ENCODE peak calls at places on chromosomes 4 and X, in ten cellular contexts. One of them, this sample, is unnamed.

GRCh38 chr4:84804126-84804525 is 162.4 kb downstream of the WDFY3 start:
- DNase-seq in hepatocyte: no peak
- DNase-seq in CD4-positive, alpha-beta T cell: no peak
- DNase-seq in nephron progenitor cell: no peak
- DNase-seq in mucosa of descending colon: no peak
- DNase-seq in GM12865: no peak
- DNase-seq in endodermal cell: no peak
- DNase-seq in PC-9: no peak
- DNase-seq in lower lobe of right lung: no peak
- DNase-seq in Calu3: no peak
- DNase-seq in this sample: no peak

GRCh38 chr4:75831856-75832405 is 70.3 kb downstream of the PPEF2 start:
- DNase-seq in nephron progenitor cell: no peak
- DNase-seq in PC-9: no peak
- DNase-seq in GM12865: no peak
- DNase-seq in Calu3: no peak
- DNase-seq in lower lobe of right lung: no peak
- DNase-seq in endodermal cell: no peak
- DNase-seq in CD4-positive, alpha-beta T cell: no peak
- DNase-seq in hepatocyte: no peak
- DNase-seq in mucosa of descending colon: no peak
- DNase-seq in this sample: no peak

GRCh38 chrX:41152221-41152620 is 67.0 kb downstream of the USP9X start:
- DNase-seq in CD4-positive, alpha-beta T cell: no peak
- DNase-seq in GM12865: peak; percentile 29
- DNase-seq in PC-9: no peak
- DNase-seq in nephron progenitor cell: no peak
- DNase-seq in endodermal cell: no peak
- DNase-seq in Calu3: no peak
- DNase-seq in hepatocyte: no peak
- DNase-seq in lower lobe of right lung: no peak
- DNase-seq in mucosa of descending colon: no peak
- DNase-seq in this sample: peak; percentile 11

GRCh38 chr4:3374667-3375066 is 67.1 kb upstream of the HGFAC start:
- DNase-seq in Calu3: no peak
- DNase-seq in PC-9: no peak
- DNase-seq in hepatocyte: no peak
- DNase-seq in CD4-positive, alpha-beta T cell: no peak
- DNase-seq in lower lobe of right lung: peak; percentile 44
- DNase-seq in GM12865: no peak
- DNase-seq in endodermal cell: no peak
- DNase-seq in mucosa of descending colon: no peak
- DNase-seq in nephron progenitor cell: no peak
- DNase-seq in this sample: no peak

GRCh38 chrX:135345328-135345645 is 36.0 kb downstream of the ETDC start:
- DNase-seq in Calu3: peak; percentile 10
- DNase-seq in PC-9: no peak
- DNase-seq in CD4-positive, alpha-beta T cell: no peak
- DNase-seq in mucosa of descending colon: no peak
- DNase-seq in lower lobe of right lung: no peak
- DNase-seq in hepatocyte: peak; percentile 26
- DNase-seq in nephron progenitor cell: peak; percentile 7
- DNase-seq in GM12865: no peak
- DNase-seq in endodermal cell: no peak
- DNase-seq in this sample: no peak

GRCh38 chrX:10166731-10167149 is 10.0 kb downstream of the CLCN4 start:
- DNase-seq in hepatocyte: no peak
- DNase-seq in GM12865: peak; percentile 6
- DNase-seq in lower lobe of right lung: peak; percentile 66
- DNase-seq in endodermal cell: no peak
- DNase-seq in PC-9: no peak
- DNase-seq in Calu3: peak; percentile 50
- DNase-seq in nephron progenitor cell: no peak
- DNase-seq in mucosa of descending colon: no peak
- DNase-seq in CD4-positive, alpha-beta T cell: no peak
- DNase-seq in this sample: peak; percentile 28

GRCh38 chr4:86560447-86560846 is 33.7 kb upstream of the PTPN13 start:
- DNase-seq in Calu3: no peak
- DNase-seq in lower lobe of right lung: no peak
- DNase-seq in GM12865: no peak
- DNase-seq in mucosa of descending colon: no peak
- DNase-seq in endodermal cell: no peak
- DNase-seq in CD4-positive, alpha-beta T cell: no peak
- DNase-seq in PC-9: no peak
- DNase-seq in hepatocyte: peak; percentile 13
- DNase-seq in nephron progenitor cell: no peak
- DNase-seq in this sample: no peak

GRCh38 chr4:1872918-1873269 is 1.7 kb downstream of the NSD2 start:
- DNase-seq in PC-9: no peak
- DNase-seq in CD4-positive, alpha-beta T cell: no peak
- DNase-seq in hepatocyte: no peak
- DNase-seq in lower lobe of right lung: no peak
- DNase-seq in GM12865: peak; percentile 82
- DNase-seq in Calu3: no peak
- DNase-seq in mucosa of descending colon: no peak
- DNase-seq in nephron progenitor cell: no peak
- DNase-seq in endodermal cell: no peak
- DNase-seq in this sample: peak; percentile 52

GRCh38 chr4:145731026-145731425 is 51.1 kb downstream of the C4orf51 start:
- DNase-seq in CD4-positive, alpha-beta T cell: no peak
- DNase-seq in PC-9: no peak
- DNase-seq in Calu3: no peak
- DNase-seq in nephron progenitor cell: no peak
- DNase-seq in GM12865: no peak
- DNase-seq in endodermal cell: no peak
- DNase-seq in hepatocyte: peak; percentile 58
- DNase-seq in lower lobe of right lung: no peak
- DNase-seq in mucosa of descending colon: no peak
- DNase-seq in this sample: no peak

GRCh38 chr4:53928825-53929224 is 135.6 kb downstream of the CHIC2 start:
- DNase-seq in hepatocyte: no peak
- DNase-seq in CD4-positive, alpha-beta T cell: no peak
- DNase-seq in GM12865: no peak
- DNase-seq in lower lobe of right lung: no peak
- DNase-seq in Calu3: no peak
- DNase-seq in mucosa of descending colon: no peak
- DNase-seq in nephron progenitor cell: no peak
- DNase-seq in PC-9: no peak
- DNase-seq in endodermal cell: peak; percentile 5
- DNase-seq in this sample: no peak

GRCh38 chr4:173508386-173509002 is 21.5 kb downstream of the HAND2 start:
- DNase-seq in lower lobe of right lung: no peak
- DNase-seq in GM12865: no peak
- DNase-seq in hepatocyte: peak; percentile 4
- DNase-seq in mucosa of descending colon: no peak
- DNase-seq in Calu3: no peak
- DNase-seq in nephron progenitor cell: peak; percentile 28
- DNase-seq in CD4-positive, alpha-beta T cell: no peak
- DNase-seq in endodermal cell: peak; percentile 73
- DNase-seq in PC-9: no peak
- DNase-seq in this sample: no peak

GRCh38 chrX:46461653-46462191 is 83.5 kb downstream of the ZNF674 start:
- DNase-seq in CD4-positive, alpha-beta T cell: no peak
- DNase-seq in nephron progenitor cell: no peak
- DNase-seq in lower lobe of right lung: no peak
- DNase-seq in PC-9: no peak
- DNase-seq in hepatocyte: no peak
- DNase-seq in Calu3: no peak
- DNase-seq in mucosa of descending colon: no peak
- DNase-seq in endodermal cell: no peak
- DNase-seq in GM12865: peak; percentile 57
- DNase-seq in this sample: no peak

GRCh38 chr4:152408514-152409327 is 127.2 kb downstream of the FBXW7 start:
- DNase-seq in nephron progenitor cell: peak; percentile 5
- DNase-seq in mucosa of descending colon: no peak
- DNase-seq in Calu3: no peak
- DNase-seq in CD4-positive, alpha-beta T cell: no peak
- DNase-seq in lower lobe of right lung: no peak
- DNase-seq in PC-9: no peak
- DNase-seq in hepatocyte: peak; percentile 52
- DNase-seq in endodermal cell: no peak
- DNase-seq in GM12865: peak; percentile 45
- DNase-seq in this sample: peak; percentile 23

DNA sequence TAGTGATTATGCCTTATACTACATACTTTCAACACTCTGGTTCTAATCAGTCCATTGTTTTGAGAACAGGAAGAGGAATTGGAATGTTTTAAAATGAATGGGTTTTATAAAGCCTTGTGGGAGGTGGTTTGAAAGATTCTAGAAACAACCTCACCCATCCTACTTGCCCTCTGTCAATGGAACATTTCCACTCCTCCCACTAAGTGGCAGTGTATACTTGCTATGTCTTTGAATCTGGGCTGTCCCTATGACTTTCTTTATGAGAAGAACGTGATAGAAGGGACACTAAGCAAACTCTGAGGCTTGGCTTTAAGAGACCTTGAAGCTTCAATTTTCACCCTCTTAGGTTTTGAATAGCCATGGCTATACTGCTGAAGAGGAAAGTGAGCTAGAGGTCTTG is 611.2 kb downstream of the PPP4R3C start:
- DNase-seq in endodermal cell: no peak
- DNase-seq in hepatocyte: peak; percentile 26
- DNase-seq in Calu3: peak; percentile 2
- DNase-seq in GM12865: no peak
- DNase-seq in lower lobe of right lung: no peak
- DNase-seq in CD4-positive, alpha-beta T cell: no peak
- DNase-seq in PC-9: no peak
- DNase-seq in nephron progenitor cell: no peak
- DNase-seq in mucosa of descending colon: no peak
- DNase-seq in this sample: no peak
- TF ChIP-seq CTCF in endodermal cell: peak; percentile 56
- TF ChIP-seq CTCF in hepatocyte: peak; percentile 38
- TF ChIP-seq CTCF in Calu3: no peak
- TF ChIP-seq CTCF in GM12865: no peak
- TF ChIP-seq CTCF in lower lobe of right lung: no peak
- TF ChIP-seq CTCF in CD4-positive, alpha-beta T cell: no peak
- TF ChIP-seq CTCF in PC-9: no peak
- TF ChIP-seq CTCF in nephron progenitor cell: peak; percentile 10
- TF ChIP-seq CTCF in mucosa of descending colon: no peak
- TF ChIP-seq CTCF in this sample: peak; percentile 21

GRCh38 chr4:153773236-153773690 is 13.4 kb upstream of the RNF175 start:
- DNase-seq in GM12865: no peak
- DNase-seq in CD4-positive, alpha-beta T cell: no peak
- DNase-seq in endodermal cell: peak; percentile 80
- DNase-seq in Calu3: no peak
- DNase-seq in lower lobe of right lung: no peak
- DNase-seq in hepatocyte: no peak
- DNase-seq in PC-9: no peak
- DNase-seq in mucosa of descending colon: no peak
- DNase-seq in nephron progenitor cell: no peak
- DNase-seq in this sample: no peak
- TF ChIP-seq CTCF in GM12865: no peak
- TF ChIP-seq CTCF in CD4-positive, alpha-beta T cell: no peak
- TF ChIP-seq CTCF in endodermal cell: peak; percentile 58
- TF ChIP-seq CTCF in Calu3: no peak
- TF ChIP-seq CTCF in lower lobe of right lung: no peak
- TF ChIP-seq CTCF in hepatocyte: peak; percentile 25
- TF ChIP-seq CTCF in PC-9: no peak
- TF ChIP-seq CTCF in mucosa of descending colon: no peak
- TF ChIP-seq CTCF in nephron progenitor cell: no peak
- TF ChIP-seq CTCF in this sample: no peak

GRCh38 chr4:100936676-100937390 is 410.5 kb downstream of the PPP3CA start:
- DNase-seq in mucosa of descending colon: no peak
- DNase-seq in lower lobe of right lung: no peak
- DNase-seq in GM12865: no peak
- DNase-seq in CD4-positive, alpha-beta T cell: no peak
- DNase-seq in Calu3: no peak
- DNase-seq in endodermal cell: no peak
- DNase-seq in hepatocyte: no peak
- DNase-seq in PC-9: no peak
- DNase-seq in nephron progenitor cell: no peak
- DNase-seq in this sample: no peak

GRCh38 chr4:100933628-100934027 is 413.7 kb downstream of the PPP3CA start:
- DNase-seq in lower lobe of right lung: no peak
- DNase-seq in endodermal cell: no peak
- DNase-seq in nephron progenitor cell: no peak
- DNase-seq in PC-9: no peak
- DNase-seq in mucosa of descending colon: no peak
- DNase-seq in CD4-positive, alpha-beta T cell: no peak
- DNase-seq in Calu3: no peak
- DNase-seq in GM12865: no peak
- DNase-seq in hepatocyte: peak; percentile 16
- DNase-seq in this sample: no peak

GRCh38 chr4:100929753-100930152 is 411.9 kb upstream of the EMCN start:
- DNase-seq in lower lobe of right lung: no peak
- DNase-seq in PC-9: no peak
- DNase-seq in hepatocyte: no peak
- DNase-seq in nephron progenitor cell: no peak
- DNase-seq in Calu3: no peak
- DNase-seq in mucosa of descending colon: no peak
- DNase-seq in GM12865: no peak
- DNase-seq in endodermal cell: no peak
- DNase-seq in CD4-positive, alpha-beta T cell: no peak
- DNase-seq in this sample: no peak

GRCh38 chr4:100938698-100939097 is 408.6 kb downstream of the PPP3CA start:
- DNase-seq in GM12865: no peak
- DNase-seq in hepatocyte: no peak
- DNase-seq in mucosa of descending colon: no peak
- DNase-seq in nephron progenitor cell: no peak
- DNase-seq in lower lobe of right lung: no peak
- DNase-seq in PC-9: no peak
- DNase-seq in CD4-positive, alpha-beta T cell: no peak
- DNase-seq in Calu3: no peak
- DNase-seq in endodermal cell: no peak
- DNase-seq in this sample: no peak

DNA sequence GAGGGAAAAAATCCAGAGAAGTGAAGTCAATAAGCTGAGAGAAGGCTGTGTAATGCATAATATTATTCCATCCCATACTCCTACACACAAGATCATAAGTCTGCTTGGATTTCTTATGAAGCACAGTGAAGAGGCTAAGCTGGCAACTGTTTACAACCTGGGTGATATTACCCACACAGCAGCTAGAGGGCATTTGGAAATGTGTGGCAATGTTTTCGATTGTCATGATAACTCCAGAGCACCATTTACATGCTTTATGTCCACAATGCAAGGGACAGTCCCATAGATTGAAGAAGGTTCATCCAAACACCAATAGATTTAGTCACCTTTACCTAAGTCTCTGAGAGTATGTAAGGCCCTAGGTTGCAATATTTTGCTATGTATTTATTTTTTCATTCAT is 412.2 kb downstream of the PPP3CA start:
- DNase-seq in GM12865: peak; percentile 33
- DNase-seq in CD4-positive, alpha-beta T cell: no peak
- DNase-seq in hepatocyte: no peak
- DNase-seq in Calu3: no peak
- DNase-seq in PC-9: no peak
- DNase-seq in endodermal cell: no peak
- DNase-seq in lower lobe of right lung: no peak
- DNase-seq in nephron progenitor cell: no peak
- DNase-seq in mucosa of descending colon: no peak
- DNase-seq in this sample: no peak
- TF ChIP-seq CTCF in GM12865: peak; percentile 34
- TF ChIP-seq CTCF in CD4-positive, alpha-beta T cell: peak; percentile 22
- TF ChIP-seq CTCF in hepatocyte: peak; percentile 3
- TF ChIP-seq CTCF in Calu3: no peak
- TF ChIP-seq CTCF in PC-9: no peak
- TF ChIP-seq CTCF in endodermal cell: peak; percentile 60
- TF ChIP-seq CTCF in lower lobe of right lung: no peak
- TF ChIP-seq CTCF in nephron progenitor cell: no peak
- TF ChIP-seq CTCF in mucosa of descending colon: no peak
- TF ChIP-seq CTCF in this sample: no peak

GRCh38 chrX:23919148-23919547 is 11.3 kb downstream of the CXorf58 start:
- DNase-seq in Calu3: no peak
- DNase-seq in PC-9: no peak
- DNase-seq in CD4-positive, alpha-beta T cell: no peak
- DNase-seq in endodermal cell: no peak
- DNase-seq in mucosa of descending colon: no peak
- DNase-seq in hepatocyte: no peak
- DNase-seq in GM12865: no peak
- DNase-seq in lower lobe of right lung: no peak
- DNase-seq in nephron progenitor cell: no peak
- DNase-seq in this sample: no peak

GRCh38 chrX:23919706-23920320 is 12.0 kb downstream of the CXorf58 start:
- DNase-seq in Calu3: peak; percentile 10
- DNase-seq in nephron progenitor cell: no peak
- DNase-seq in endodermal cell: peak; percentile 83
- DNase-seq in CD4-positive, alpha-beta T cell: no peak
- DNase-seq in mucosa of descending colon: no peak
- DNase-seq in hepatocyte: no peak
- DNase-seq in GM12865: no peak
- DNase-seq in lower lobe of right lung: no peak
- DNase-seq in PC-9: no peak
- DNase-seq in this sample: no peak
- TF ChIP-seq CTCF in Calu3: no peak
- TF ChIP-seq CTCF in nephron progenitor cell: no peak
- TF ChIP-seq CTCF in endodermal cell: peak; percentile 82
- TF ChIP-seq CTCF in CD4-positive, alpha-beta T cell: no peak
- TF ChIP-seq CTCF in mucosa of descending colon: no peak
- TF ChIP-seq CTCF in hepatocyte: peak; percentile 25
- TF ChIP-seq CTCF in GM12865: no peak
- TF ChIP-seq CTCF in lower lobe of right lung: no peak
- TF ChIP-seq CTCF in PC-9: no peak
- TF ChIP-seq CTCF in this sample: no peak

This sample was measured in GM10248.